ENCODE peak calls at places on chromosome 19, in seven cellular contexts. U is GM10248; L is PC-3; A is tibial nerve; Z is CD8-positive, alpha-beta T cell; M is left cardiac atrium; V is AG08396. P is an unnamed sample.

GRCh38 chr19:28290963-28291657 is 921.8 kb downstream of the UQCRFS1 start:
- DNase-seq in A (no peak), M (no peak), U (no peak), V (no peak), L (no peak), Z (no peak), P (no peak)

GRCh38 chr19:17078038-17078919 is 2.7 kb downstream of the MYO9B start:
- DNase-seq in M (no peak), A (no peak), Z (no peak), U (no peak), V (no peak), L (no peak), P (no peak)

GRCh38 chr19:44499559-44499958 is 763 bp downstream of the ZNF180 start:
- DNase-seq in U (no peak), Z (no peak), A (no peak), M (no peak), L (no peak), V (no peak), P (no peak)

GRCh38 chr19:6509118-6509971 is 7.2 kb upstream of the TUBB4A start:
- DNase-seq in Z (no peak), L (no peak), A (peak), V (no peak), U (peak), M (no peak), P (no peak)

GRCh38 chr19:55720801-55721200 is 17.4 kb downstream of the NLRP9 start:
- DNase-seq in A (no peak), V (no peak), L (no peak), Z (no peak), U (no peak), M (no peak), P (no peak)

GRCh38 chr19:35122687-35123551 is 7.3 kb downstream of the FXYD3 start:
- DNase-seq in A (no peak), V (no peak), L (no peak), M (no peak), U (no peak), Z (no peak), P (no peak)

GRCh38 chr19:51524661-51525264 is 6.7 kb downstream of the SIGLEC6 start:
- DNase-seq in Z (no peak), V (no peak), U (no peak), M (no peak), A (no peak), L (no peak), P (no peak)

GRCh38 chr19:19860756-19861390 is 4.8 kb upstream of the ZNF253 start:
- DNase-seq in U (peak), A (no peak), L (no peak), Z (peak), V (no peak), M (peak), P (peak)

GRCh38 chr19:366205-366783 is 21.7 kb upstream of the MIER2 start:
- DNase-seq in M (no peak), A (no peak), Z (no peak), U (no peak), V (no peak), L (no peak), P (no peak)

GRCh38 chr19:10189631-10190425 is 4.9 kb downstream of the DNMT1 start:
- DNase-seq in Z (no peak), U (no peak), A (no peak), M (no peak), L (no peak), V (no peak), P (no peak)

GRCh38 chr19:55689366-55690108 is 14.5 kb downstream of the EPN1 start:
- DNase-seq in L (no peak), A (no peak), M (peak), V (no peak), U (no peak), Z (no peak), P (no peak)

GRCh38 chr19:17513801-17514200 is 2.4 kb downstream of the PGLS start:
- DNase-seq in A (no peak), U (no peak), V (no peak), L (no peak), M (no peak), Z (no peak), P (no peak)

GRCh38 chr19:5292843-5293606 is 47.6 kb downstream of the PTPRS start:
- DNase-seq in M (peak), A (peak), Z (peak), U (peak), L (peak), V (peak), P (peak)

GRCh38 chr19:38134538-38135149 is 89.4 kb downstream of the DPF1 start:
- DNase-seq in U (peak), V (peak), M (peak), Z (no peak), L (peak), A (no peak), P (no peak)

GRCh38 chr19:56813531-56813930 is 27.0 kb downstream of the PEG3 start:
- DNase-seq in L (no peak), Z (no peak), U (no peak), V (no peak), A (no peak), M (no peak), P (no peak)

GRCh38 chr19:46621191-46622117 is 3.4 kb downstream of the PTGIR start:
- DNase-seq in Z (no peak), M (peak), V (no peak), L (no peak), U (no peak), A (no peak), P (peak)

GRCh38 chr19:1461862-1462261 is 11.9 kb downstream of the APC2 start:
- DNase-seq in U (no peak), Z (no peak), L (no peak), A (no peak), M (no peak), V (no peak), P (no peak)

GRCh38 chr19:3850320-3850972 is 18.4 kb downstream of the ZFR2 start:
- DNase-seq in U (no peak), A (no peak), L (no peak), Z (no peak), V (no peak), M (no peak), P (no peak)

GRCh38 chr19:56309511-56310185 is 5.0 kb downstream of the ZSCAN5A start:
- DNase-seq in U (peak), Z (peak), M (peak), V (peak), L (peak), A (no peak), P (peak)

GRCh38 chr19:19627716-19628498 is at the start of gene LPAR2:
- DNase-seq in V (peak), Z (peak), A (no peak), U (peak), M (no peak), L (peak), P (peak)

GRCh38 chr19:3459322-3459881 is 20.9 kb downstream of the SMIM24 start:
- DNase-seq in L (no peak), U (no peak), M (peak), V (peak), Z (no peak), A (peak), P (no peak)

GRCh38 chr19:15633122-15633521 is 7.6 kb upstream of the CYP4F3 start:
- DNase-seq in A (no peak), M (no peak), V (no peak), U (no peak), L (no peak), Z (no peak), P (no peak)

GRCh38 chr19:2618611-2619010 is 83.9 kb downstream of the GNG7 start:
- DNase-seq in Z (peak), A (no peak), V (no peak), U (no peak), M (peak), L (peak), P (peak)

GRCh38 chr19:42284641-42285341 is 15.7 kb downstream of the CIC start:
- DNase-seq in U (no peak), V (no peak), L (no peak), M (no peak), A (no peak), Z (no peak), P (peak)

GRCh38 chr19:34217952-34218817 is 36.2 kb upstream of the GARRE1 start:
- DNase-seq in V (peak), L (peak), U (peak), Z (peak), A (no peak), M (no peak), P (peak)

GRCh38 chr19:38524369-38524768 is 90.9 kb downstream of the RYR1 start:
- DNase-seq in V (no peak), U (no peak), M (no peak), L (no peak), A (no peak), Z (no peak), P (no peak)

GRCh38 chr19:582497-583197 is 7.0 kb upstream of the HCN2 start:
- DNase-seq in A (no peak), Z (no peak), V (peak), M (no peak), U (no peak), L (no peak), P (no peak)

GRCh38 chr19:45881909-45882528 is 3.9 kb downstream of the IRF2BP1 start:
- DNase-seq in V (no peak), M (no peak), U (peak), A (no peak), Z (no peak), L (no peak), P (no peak)

GRCh38 chr19:4094291-4094690 is 27.6 kb upstream of the ZBTB7A start:
- DNase-seq in V (no peak), U (no peak), Z (no peak), M (no peak), L (no peak), A (no peak), P (no peak)

GRCh38 chr19:16338470-16339360 is 14.1 kb downstream of the KLF2 start:
- DNase-seq in Z (peak), U (peak), M (peak), V (peak), A (no peak), L (peak), P (peak)

GRCh38 chr19:5561559-5561958 is 6.2 kb downstream of the TINCR start:
- DNase-seq in Z (no peak), L (peak), V (no peak), M (no peak), A (no peak), U (no peak), P (no peak)

GRCh38 chr19:10991076-10991475 is 30.2 kb downstream of the SMARCA4 start:
- DNase-seq in L (no peak), U (no peak), V (no peak), M (no peak), A (no peak), Z (no peak), P (no peak)

GRCh38 chr19:34218818-34219164 is 35.6 kb upstream of the GARRE1 start:
- DNase-seq in V (no peak), Z (no peak), M (no peak), L (no peak), A (no peak), U (no peak), P (no peak)

GRCh38 chr19:14472202-14472961 is 2.8 kb downstream of the PTGER1 start:
- DNase-seq in Z (peak), V (peak), A (peak), U (peak), L (peak), M (peak), P (peak)

GRCh38 chr19:55088543-55089265 is 13.0 kb downstream of the EPS8L1 start:
- DNase-seq in M (peak), V (peak), U (peak), L (peak), Z (peak), A (peak), P (peak)